ENCODE peak calls at places on chromosome 13, in seven cellular contexts. One of them, this sample, is unnamed.

GRCh38 chr13:71877280-71877653 is 10.3 kb upstream of the DACH1 start:
- DNase-seq in osteoblast: no peak
- DNase-seq in activated CD4-positive, alpha-beta T cell treated with anti-CD3 and anti-CD28 coated beads, Interleukin-2, amount 50 U/mL, for 24 hours: no peak
- DNase-seq in germinal center: no peak
- DNase-seq in NCI-H460: no peak
- DNase-seq in NK-92 treated with Interleukin-12 subunit alpha and Interleukin-12 subunit beta, amount 100 ng/mL, for 24 hours: no peak
- DNase-seq in iris pigment epithelial cell: no peak
- DNase-seq in this sample: no peak

GRCh38 chr13:80047406-80047805 is 293.5 kb downstream of the SPRY2 start:
- DNase-seq in osteoblast: no peak
- DNase-seq in activated CD4-positive, alpha-beta T cell treated with anti-CD3 and anti-CD28 coated beads, Interleukin-2, amount 50 U/mL, for 24 hours: no peak
- DNase-seq in germinal center: no peak
- DNase-seq in NCI-H460: no peak
- DNase-seq in NK-92 treated with Interleukin-12 subunit alpha and Interleukin-12 subunit beta, amount 100 ng/mL, for 24 hours: no peak
- DNase-seq in iris pigment epithelial cell: peak
- DNase-seq in this sample: no peak

GRCh38 chr13:40060318-40061007 is 405.0 kb downstream of the COG6 start:
- DNase-seq in osteoblast: peak
- DNase-seq in activated CD4-positive, alpha-beta T cell treated with anti-CD3 and anti-CD28 coated beads, Interleukin-2, amount 50 U/mL, for 24 hours: peak
- DNase-seq in germinal center: no peak
- DNase-seq in NCI-H460: no peak
- DNase-seq in NK-92 treated with Interleukin-12 subunit alpha and Interleukin-12 subunit beta, amount 100 ng/mL, for 24 hours: no peak
- DNase-seq in iris pigment epithelial cell: peak
- DNase-seq in this sample: no peak

GRCh38 chr13:109985871-109986270 is 199.5 kb upstream of the IRS2 start:
- DNase-seq in osteoblast: no peak
- DNase-seq in activated CD4-positive, alpha-beta T cell treated with anti-CD3 and anti-CD28 coated beads, Interleukin-2, amount 50 U/mL, for 24 hours: no peak
- DNase-seq in germinal center: no peak
- DNase-seq in NCI-H460: no peak
- DNase-seq in NK-92 treated with Interleukin-12 subunit alpha and Interleukin-12 subunit beta, amount 100 ng/mL, for 24 hours: no peak
- DNase-seq in iris pigment epithelial cell: no peak
- DNase-seq in this sample: peak

GRCh38 chr13:36912983-36913382 is 7.1 kb downstream of the SMAD9 start:
- DNase-seq in osteoblast: no peak
- DNase-seq in activated CD4-positive, alpha-beta T cell treated with anti-CD3 and anti-CD28 coated beads, Interleukin-2, amount 50 U/mL, for 24 hours: no peak
- DNase-seq in germinal center: no peak
- DNase-seq in NCI-H460: no peak
- DNase-seq in NK-92 treated with Interleukin-12 subunit alpha and Interleukin-12 subunit beta, amount 100 ng/mL, for 24 hours: no peak
- DNase-seq in iris pigment epithelial cell: no peak
- DNase-seq in this sample: no peak

GRCh38 chr13:40668335-40668734 is 1.9 kb upstream of the FOXO1 start:
- DNase-seq in osteoblast: peak
- DNase-seq in activated CD4-positive, alpha-beta T cell treated with anti-CD3 and anti-CD28 coated beads, Interleukin-2, amount 50 U/mL, for 24 hours: no peak
- DNase-seq in germinal center: peak
- DNase-seq in NCI-H460: peak
- DNase-seq in NK-92 treated with Interleukin-12 subunit alpha and Interleukin-12 subunit beta, amount 100 ng/mL, for 24 hours: peak
- DNase-seq in iris pigment epithelial cell: no peak
- DNase-seq in this sample: no peak

GRCh38 chr13:99228737-99229691 is 28.4 kb downstream of the UBAC2 start:
- DNase-seq in osteoblast: peak
- DNase-seq in activated CD4-positive, alpha-beta T cell treated with anti-CD3 and anti-CD28 coated beads, Interleukin-2, amount 50 U/mL, for 24 hours: no peak
- DNase-seq in germinal center: peak
- DNase-seq in NCI-H460: no peak
- DNase-seq in NK-92 treated with Interleukin-12 subunit alpha and Interleukin-12 subunit beta, amount 100 ng/mL, for 24 hours: no peak
- DNase-seq in iris pigment epithelial cell: peak
- DNase-seq in this sample: peak

GRCh38 chr13:74449811-74450524 is 315.8 kb upstream of the KLF12 start:
- DNase-seq in osteoblast: no peak
- DNase-seq in activated CD4-positive, alpha-beta T cell treated with anti-CD3 and anti-CD28 coated beads, Interleukin-2, amount 50 U/mL, for 24 hours: no peak
- DNase-seq in germinal center: no peak
- DNase-seq in NCI-H460: no peak
- DNase-seq in NK-92 treated with Interleukin-12 subunit alpha and Interleukin-12 subunit beta, amount 100 ng/mL, for 24 hours: no peak
- DNase-seq in iris pigment epithelial cell: no peak
- DNase-seq in this sample: no peak

GRCh38 chr13:47708386-47708785 is 292.7 kb downstream of the SUCLA2 start:
- DNase-seq in osteoblast: peak
- DNase-seq in activated CD4-positive, alpha-beta T cell treated with anti-CD3 and anti-CD28 coated beads, Interleukin-2, amount 50 U/mL, for 24 hours: no peak
- DNase-seq in germinal center: no peak
- DNase-seq in NCI-H460: peak
- DNase-seq in NK-92 treated with Interleukin-12 subunit alpha and Interleukin-12 subunit beta, amount 100 ng/mL, for 24 hours: no peak
- DNase-seq in iris pigment epithelial cell: peak
- DNase-seq in this sample: no peak

GRCh38 chr13:32092471-32092870 is 60.9 kb downstream of the FRY start:
- DNase-seq in osteoblast: no peak
- DNase-seq in activated CD4-positive, alpha-beta T cell treated with anti-CD3 and anti-CD28 coated beads, Interleukin-2, amount 50 U/mL, for 24 hours: no peak
- DNase-seq in germinal center: no peak
- DNase-seq in NCI-H460: no peak
- DNase-seq in NK-92 treated with Interleukin-12 subunit alpha and Interleukin-12 subunit beta, amount 100 ng/mL, for 24 hours: no peak
- DNase-seq in iris pigment epithelial cell: no peak
- DNase-seq in this sample: no peak

GRCh38 chr13:62643007-62643483 is 1227.4 kb upstream of the PCDH20 start:
- DNase-seq in osteoblast: no peak
- DNase-seq in activated CD4-positive, alpha-beta T cell treated with anti-CD3 and anti-CD28 coated beads, Interleukin-2, amount 50 U/mL, for 24 hours: peak
- DNase-seq in germinal center: no peak
- DNase-seq in NCI-H460: peak
- DNase-seq in NK-92 treated with Interleukin-12 subunit alpha and Interleukin-12 subunit beta, amount 100 ng/mL, for 24 hours: no peak
- DNase-seq in iris pigment epithelial cell: peak
- DNase-seq in this sample: no peak

GRCh38 chr13:28297341-28297740 is 159.0 kb downstream of the PAN3 start:
- DNase-seq in osteoblast: no peak
- DNase-seq in activated CD4-positive, alpha-beta T cell treated with anti-CD3 and anti-CD28 coated beads, Interleukin-2, amount 50 U/mL, for 24 hours: no peak
- DNase-seq in germinal center: no peak
- DNase-seq in NCI-H460: no peak
- DNase-seq in NK-92 treated with Interleukin-12 subunit alpha and Interleukin-12 subunit beta, amount 100 ng/mL, for 24 hours: no peak
- DNase-seq in iris pigment epithelial cell: peak
- DNase-seq in this sample: no peak

This sample was measured in H54.